ENCODE peak calls at places on chromosomes 6 and 20, in four cellular contexts. F is heart left ventricle, O is Caco-2, R is pancreas. U is an unnamed sample. For H3K27me3 and H3K4me1, the result is how much of the 10 kb centered on the place peaks cover.

GRCh38 chr20:43972051-43972450 is 57.4 kb downstream of the TOX2 start:
- DNase-seq in F (no peak), O (no peak), R (no peak), U (no peak)

GRCh38 chr6:127737768-127738167 is 160.8 kb downstream of the C6orf58 start:
- DNase-seq in F (no peak), O (no peak), R (no peak), U (no peak)

GRCh38 chr6:12233693-12234551 is 56.2 kb upstream of the EDN1 start:
- DNase-seq in F (no peak), O (peak), R (peak), U (no peak)

GRCh38 chr6:71209626-71210025 is 79.0 kb upstream of the OGFRL1 start:
- DNase-seq in F (no peak), O (no peak), R (no peak), U (no peak)

GRCh38 chr20:7496394-7497111 is 443.7 kb downstream of the HAO1 start:
- DNase-seq in F (no peak), O (no peak), R (no peak), U (no peak)

GRCh38 chr6:99348823-99349619 is 453 bp downstream of the FAXC start:
- DNase-seq in F (no peak), O (no peak), R (peak), U (peak)

GRCh38 chr6:117481278-117481925 is 1.1 kb upstream of the DCBLD1 start:
- DNase-seq in F (no peak), O (peak), R (no peak), U (no peak)

GRCh38 chr20:64102647-64103354 is 4.6 kb downstream of the NPBWR2 start:
- DNase-seq in F (peak), O (peak), R (no peak), U (no peak)

GRCh38 chr6:129543981-129544380 is 166.0 kb downstream of the ARHGAP18 start:
- DNase-seq in F (no peak), O (no peak), R (no peak), U (no peak)

GRCh38 chr6:158485411-158485810 is 74.5 kb upstream of the TMEM181 start:
- DNase-seq in F (no peak), O (no peak), R (no peak), U (no peak)

GRCh38 chr20:57474191-57474590 is 50.7 kb downstream of the CTCFL start:
- DNase-seq in F (no peak), O (no peak), R (no peak), U (peak)

GRCh38 chr20:34143951-34144350 is 31.9 kb upstream of the EIF2S2 start:
- DNase-seq in F (no peak), O (no peak), R (no peak), U (no peak)

GRCh38 chr6:68368845-68369244 is 266.2 kb upstream of the ADGRB3 start:
- DNase-seq in F (no peak), O (no peak), R (no peak), U (no peak)

GRCh38 chr20:61950631-61951010 is 115.1 kb downstream of the TAF4 start:
- DNase-seq in F (peak), O (no peak), R (no peak), U (peak)

GRCh38 chr6:100420711-100421110 is 44.0 kb downstream of the SIM1 start:
- DNase-seq in F (no peak), O (no peak), R (no peak), U (no peak)

GRCh38 chr6:155330133-155330734 is 15.9 kb upstream of the TFB1M start:
- DNase-seq in F (no peak), O (no peak), R (no peak), U (no peak)

GRCh38 chr6:16802071-16802470 is 40.8 kb upstream of the ATXN1 start:
- DNase-seq in F (peak), O (no peak), R (no peak), U (no peak)

GRCh38 chr6:69286341-69286740 is 510.5 kb downstream of the LMBRD1 start:
- DNase-seq in F (no peak), O (no peak), R (no peak), U (no peak)

GRCh38 chr6:158253248-158253647 is 59.0 kb upstream of the TULP4 start:
- DNase-seq in F (no peak), O (no peak), R (no peak), U (no peak)

GRCh38 chr6:82084324-82084920 is 163.1 kb downstream of the IBTK start:
- DNase-seq in F (no peak), O (no peak), R (no peak), U (no peak)

GRCh38 chr6:1729133-1729751 is 119.5 kb downstream of the FOXC1 start:
- DNase-seq in F (no peak), O (no peak), R (no peak), U (no peak)

GRCh38 chr20:23691675-23692074 is 2.8 kb upstream of the CST4 start:
- DNase-seq in F (no peak), O (no peak), R (no peak), U (no peak)

GRCh38 chr6:2482773-2483172 is 237.4 kb upstream of the GMDS start:
- DNase-seq in F (no peak), O (no peak), R (no peak), U (no peak)

GRCh38 chr20:41619360-41620115 is 1.4 kb upstream of the CHD6 start:
- DNase-seq in F (no peak), O (no peak), R (no peak), U (no peak)

GRCh38 chr6:9517806-9518205 is 897.1 kb downstream of the TFAP2A start:
- DNase-seq in F (no peak), O (no peak), R (no peak), U (no peak)

GRCh38 chr6:46990031-46990644 is 52.0 kb downstream of the ADGRF1 start:
- DNase-seq in F (peak), O (no peak), R (no peak), U (no peak)

GRCh38 chr6:134175532-134176282 is 123.3 kb upstream of the SLC2A12 start:
- DNase-seq in F (peak), O (peak), R (peak), U (peak)

GRCh38 chr6:34969662-34970265 is 80.7 kb downstream of the ANKS1A start:
- DNase-seq in F (no peak), O (no peak), R (no peak), U (no peak)

GRCh38 chr6:70310063-70310694 is 7.3 kb upstream of the COL9A1 start:
- DNase-seq in F (no peak), O (no peak), R (no peak), U (no peak)

GRCh38 chr20:8057871-8058270 is 38.3 kb upstream of the TMX4 start:
- DNase-seq in F (no peak), O (no peak), R (no peak), U (no peak)

GRCh38 chr6:10877012-10877411 is 4.8 kb downstream of the GCM2 start:
- DNase-seq in F (no peak), O (no peak), R (no peak), U (no peak)

GRCh38 chr6:10884245-10884972 is 2.4 kb upstream of the SYCP2L start:
- DNase-seq in F (no peak), O (no peak), R (no peak), U (no peak)

GRCh38 chr6:10883312-10884244 is 1.7 kb upstream of the GCM2 start:
- DNase-seq in F (no peak), O (no peak), R (no peak), U (no peak)

GRCh38 chr6:10880366-10880765 is 1.5 kb downstream of the GCM2 start:
- DNase-seq in F (no peak), O (no peak), R (no peak), U (no peak)

DNA sequence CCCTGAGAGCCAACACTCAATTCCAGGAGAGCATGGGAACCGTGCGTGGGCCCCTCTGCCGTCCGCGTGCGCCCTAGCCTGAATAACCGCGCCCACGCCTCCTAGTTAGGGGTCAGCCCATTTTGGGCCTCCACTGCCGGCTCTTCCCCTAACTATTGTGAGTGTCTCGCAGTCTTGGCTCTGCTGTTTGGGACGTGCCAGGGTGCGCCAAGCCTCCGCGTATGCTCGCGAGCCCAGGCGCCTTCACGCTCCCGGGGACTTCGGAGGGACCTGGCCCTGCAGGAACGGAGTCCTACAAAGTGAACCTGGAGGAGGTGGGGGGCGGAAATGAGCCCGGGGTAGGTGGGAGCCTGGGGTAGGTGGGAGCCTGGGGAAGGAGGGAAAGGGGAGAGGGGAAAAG is 813 bp upstream of the GCM2 start:
- DNase-seq in F (no peak), O (no peak), R (no peak), U (no peak)
- H3K27me3 ChIP-seq in F (half or more), O (under half), R (under half), U (under half)

GRCh38 chr6:31836036-31836675 is 8.6 kb downstream of the HSPA1B start:
- DNase-seq in F (no peak), O (no peak), R (no peak), U (no peak)
- H3K4me1 ChIP-seq in F (under half), O (under half), R (under half), U (half or more)

DNA sequence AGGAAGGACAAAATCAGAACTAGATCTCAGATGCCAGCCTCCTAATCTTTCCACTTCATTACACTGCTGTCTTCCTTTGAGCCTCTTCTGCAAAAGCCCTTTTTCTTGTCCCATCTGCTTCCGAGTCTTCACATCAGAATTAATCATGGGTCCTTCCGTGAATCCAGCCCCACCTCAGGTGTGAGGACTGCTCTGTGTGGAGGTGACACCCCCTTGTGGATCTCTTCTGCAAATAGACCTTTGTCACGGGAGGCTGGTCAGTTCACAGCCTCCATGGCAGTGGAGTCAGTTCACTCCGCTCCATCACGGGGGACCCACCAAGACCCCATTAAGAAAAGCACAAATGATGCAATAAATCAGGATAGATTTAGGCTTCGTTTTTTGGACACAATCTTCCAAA is 171.1 kb downstream of the ADAT2 start:
- DNase-seq in F (no peak), O (peak), R (peak), U (no peak)
- TF ChIP-seq CTCF in F (peak), O (peak), R (no peak), U (no peak)

DNA sequence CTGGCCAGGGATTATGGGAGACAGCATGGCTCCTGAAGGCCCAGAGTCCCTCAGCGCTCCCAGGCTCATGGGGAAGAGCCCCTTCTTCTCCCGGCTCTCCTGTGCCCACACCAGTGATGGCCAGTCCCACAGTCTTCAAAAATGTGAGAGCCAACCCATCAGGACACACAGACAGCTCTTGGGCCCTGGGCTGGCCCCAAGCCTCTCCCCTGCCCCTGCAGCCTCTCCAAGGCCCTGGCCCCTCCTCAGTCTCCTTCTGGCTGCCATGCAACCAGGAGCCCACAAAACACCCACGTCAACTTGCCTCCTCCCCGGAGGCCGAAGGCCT is 58.2 kb upstream of the FOXP4 start:
- DNase-seq in F (no peak), O (no peak), R (no peak), U (no peak)
- H3K27me3 ChIP-seq in F (under half), O (under half), R (under half), U (under half)

GRCh38 chr6:30111266-30111856 is 1.5 kb downstream of the TRIM31 start:
- DNase-seq in F (no peak), O (no peak), R (no peak), U (no peak)
- H3K4me1 ChIP-seq in F (under half), O (under half), R (under half), U (under half)

U was measured in sigmoid colon.